ENCODE peak calls at places on chromosome 3, in six cellular contexts. R is coronary artery, K is NCI-H1092 treated with DMSO at 0.1 percent for 48 hours, J is NB4, X is progenitor cell of endocrine pancreas, G is NCI-H2081. V is an unnamed sample.

GRCh38 chr3:69811452-69812401 is 72.5 kb downstream of the MITF start:
- DNase-seq in R (no peak), G (no peak), J (no peak), K (no peak), X (no peak), V (no peak)

GRCh38 chr3:44469914-44470313 is 7.6 kb downstream of the ZNF445 start:
- DNase-seq in J (no peak), R (no peak), G (no peak), K (no peak), X (no peak), V (no peak)

GRCh38 chr3:117102441-117102840 is 392.9 kb downstream of the TUSC7 start:
- DNase-seq in X (no peak), K (no peak), G (no peak), R (no peak), J (no peak), V (no peak)

GRCh38 chr3:132803889-132804288 is 81.7 kb upstream of the NPHP3 start:
- DNase-seq in R (no peak), K (no peak), J (peak), G (no peak), X (no peak), V (peak)

GRCh38 chr3:123333401-123333800 is 115.5 kb downstream of the ADCY5 start:
- DNase-seq in X (no peak), K (no peak), J (no peak), R (no peak), G (no peak), V (no peak)

GRCh38 chr3:171797265-171797679 is 13.0 kb downstream of the PLD1 start:
- DNase-seq in G (no peak), J (peak), K (no peak), R (no peak), X (no peak), V (no peak)

GRCh38 chr3:184726497-184726896 is 14.6 kb upstream of the MAGEF1 start:
- DNase-seq in X (no peak), J (no peak), K (no peak), G (no peak), R (no peak), V (no peak)

GRCh38 chr3:72340476-72341379 is 507.5 kb downstream of the SHQ1 start:
- DNase-seq in J (no peak), X (no peak), G (no peak), K (no peak), R (no peak), V (no peak)

GRCh38 chr3:55000946-55001345 is 73.1 kb upstream of the LRTM1 start:
- DNase-seq in J (no peak), G (no peak), K (no peak), R (no peak), X (no peak), V (no peak)

GRCh38 chr3:148718982-148719862 is 21.5 kb downstream of the AGTR1 start:
- DNase-seq in R (no peak), G (peak), K (peak), X (no peak), J (peak), V (no peak)

GRCh38 chr3:28853830-28854229 is 427.0 kb upstream of the RBMS3 start:
- DNase-seq in K (no peak), J (no peak), X (no peak), G (no peak), R (no peak), V (no peak)

GRCh38 chr3:5321941-5322340 is 134.4 kb downstream of the EDEM1 start:
- DNase-seq in J (no peak), K (no peak), G (no peak), X (no peak), R (no peak), V (no peak)

GRCh38 chr3:112143251-112143650 is 10.2 kb upstream of the GCSAM start:
- DNase-seq in R (no peak), J (no peak), K (no peak), G (no peak), X (no peak), V (no peak)

GRCh38 chr3:52173101-52173500 is 18.9 kb upstream of the POC1A start:
- DNase-seq in G (no peak), J (no peak), R (no peak), K (no peak), X (no peak), V (no peak)

GRCh38 chr3:23856286-23856685 is 50.5 kb downstream of the UBE2E1 start:
- DNase-seq in G (no peak), J (no peak), R (no peak), K (no peak), X (no peak), V (no peak)

GRCh38 chr3:75951941-75952340 is 166.6 kb upstream of the ZNF717 start:
- DNase-seq in G (no peak), X (no peak), R (no peak), K (no peak), J (no peak), V (peak)

GRCh38 chr3:171349392-171349791 is 110.8 kb downstream of the TNIK start:
- DNase-seq in R (no peak), X (no peak), G (no peak), J (no peak), K (no peak), V (no peak)

GRCh38 chr3:155595371-155595770 is 149.5 kb downstream of the PLCH1 start:
- DNase-seq in J (no peak), G (no peak), K (no peak), R (no peak), X (no peak), V (no peak)

GRCh38 chr3:73559730-73560129 is 65.0 kb downstream of the PDZRN3 start:
- DNase-seq in J (no peak), K (no peak), R (no peak), X (no peak), G (no peak), V (no peak)

GRCh38 chr3:190718691-190719090 is 143.8 kb downstream of the GMNC start:
- DNase-seq in R (no peak), G (no peak), J (no peak), K (no peak), X (no peak), V (peak)

GRCh38 chr3:184003187-184003967 is 14.3 kb downstream of the ABCC5 start:
- DNase-seq in J (no peak), G (no peak), R (no peak), X (no peak), K (no peak), V (peak)

GRCh38 chr3:138384971-138385370 is 36.6 kb downstream of the MRAS start:
- DNase-seq in X (no peak), G (no peak), K (no peak), R (no peak), J (peak), V (no peak)

GRCh38 chr3:113245775-113246174 is 34.4 kb downstream of the BOC start:
- DNase-seq in G (no peak), J (peak), X (no peak), K (no peak), R (no peak), V (no peak)

GRCh38 chr3:169550284-169550683 is 113.2 kb downstream of the MECOM start:
- DNase-seq in K (no peak), X (no peak), J (no peak), R (no peak), G (no peak), V (no peak)

GRCh38 chr3:68007621-68008226 is 353.3 kb upstream of the SUCLG2 start:
- DNase-seq in X (peak), K (no peak), J (no peak), R (no peak), G (peak), V (no peak)

GRCh38 chr3:35664460-35664919 is 25.2 kb downstream of the ARPP21 start:
- DNase-seq in X (no peak), K (peak), G (peak), R (no peak), J (no peak), V (peak)

GRCh38 chr3:11596387-11596786 is 47.3 kb downstream of the VGLL4 start:
- DNase-seq in J (no peak), R (no peak), X (no peak), G (no peak), K (no peak), V (no peak)

GRCh38 chr3:195256639-195257453 is 14.1 kb downstream of the XXYLT1 start:
- DNase-seq in J (no peak), G (no peak), R (no peak), K (no peak), X (no peak), V (no peak)

GRCh38 chr3:179324270-179324754 is 1.5 kb downstream of the ZNF639 start:
- DNase-seq in X (no peak), J (peak), R (no peak), G (peak), K (peak), V (peak)

GRCh38 chr3:107574650-107575049 is 51.9 kb downstream of the BBX start:
- DNase-seq in J (peak), G (peak), X (no peak), K (peak), R (no peak), V (peak)

GRCh38 chr3:132625613-132626012 is 28.5 kb downstream of the ACKR4 start:
- DNase-seq in R (no peak), J (no peak), G (no peak), X (no peak), K (no peak), V (no peak)

GRCh38 chr3:123310741-123311140 is 109.0 kb downstream of the SEC22A start:
- DNase-seq in K (no peak), X (no peak), G (no peak), R (no peak), J (no peak), V (no peak)

GRCh38 chr3:23238156-23238555 is 35.0 kb downstream of the UBE2E2 start:
- DNase-seq in K (no peak), R (no peak), G (no peak), X (no peak), J (no peak), V (no peak)

GRCh38 chr3:46666471-46666845 is 27.0 kb downstream of the ALS2CL start:
- DNase-seq in R (peak), J (no peak), X (no peak), G (peak), K (peak), V (no peak)

GRCh38 chr3:8632402-8633237 is 12.0 kb downstream of the SSUH2 start:
- DNase-seq in G (no peak), X (no peak), R (no peak), J (no peak), K (no peak), V (no peak)

GRCh38 chr3:105119801-105120340 is 246.8 kb upstream of the ALCAM start:
- DNase-seq in X (no peak), R (no peak), J (no peak), G (no peak), K (no peak), V (no peak)